ENCODE peak calls at places on chromosomes 16 and 17, in four cellular contexts. Z is amygdala; J is activated CD4-positive, alpha-beta T cell treated with anti-CD3 and anti-CD28 coated beads, Interleukin-2, amount 50 U/mL, for 1 hour; Q is right lobe of liver. L is an unnamed sample.

GRCh38 chr17:64378890-64379354 is 11.7 kb downstream of the PECAM1 start:
- DNase-seq in Q (no peak), J (no peak), Z (no peak), L (no peak)

GRCh38 chr17:78783711-78784396 is 1.8 kb upstream of the CYTH1 start:
- DNase-seq in Q (no peak), Z (no peak), J (no peak), L (no peak)

GRCh38 chr16:85164838-85165516 is 52.7 kb upstream of the CIBAR2 start:
- DNase-seq in J (no peak), Q (no peak), Z (no peak), L (peak)

GRCh38 chr17:76024353-76024752 is 2.8 kb downstream of the EVPL start:
- DNase-seq in Q (no peak), J (no peak), Z (no peak), L (no peak)

GRCh38 chr16:89375021-89375420 is 115.3 kb downstream of the ANKRD11 start:
- DNase-seq in Q (no peak), J (no peak), Z (no peak), L (no peak)

GRCh38 chr16:87123356-87124001 is 193.7 kb downstream of the C16orf95 start:
- DNase-seq in Z (no peak), Q (no peak), J (no peak), L (no peak)

GRCh38 chr17:77459018-77459755 is 318.4 kb downstream of the SEC14L1 start:
- DNase-seq in J (no peak), Q (no peak), Z (no peak), L (no peak)

GRCh38 chr17:6392609-6393367 is 42.1 kb downstream of the AIPL1 start:
- DNase-seq in J (no peak), Z (no peak), Q (no peak), L (no peak)

GRCh38 chr16:77584205-77584859 is 138.0 kb upstream of the NUDT7 start:
- DNase-seq in Z (no peak), J (peak), Q (no peak), L (no peak)

GRCh38 chr16:77581706-77582105 is 140.6 kb upstream of the NUDT7 start:
- DNase-seq in Q (no peak), J (no peak), Z (no peak), L (no peak)

GRCh38 chr16:68754117-68754792 is 17.2 kb downstream of the CDH1 start:
- DNase-seq in Z (no peak), Q (no peak), J (no peak), L (no peak)

GRCh38 chr17:20026960-20027359 is 17.8 kb downstream of the SPECC1 start:
- DNase-seq in Q (no peak), J (no peak), Z (no peak), L (no peak)

GRCh38 chr17:74711058-74711824 is 1.5 kb downstream of the CD300LF start:
- DNase-seq in Q (no peak), J (no peak), Z (no peak), L (no peak)

GRCh38 chr17:29163563-29163962 is 16.6 kb downstream of the MYO18A start:
- DNase-seq in Q (no peak), J (no peak), Z (no peak), L (no peak)

GRCh38 chr17:79513206-79513605 is 97.6 kb downstream of the RBFOX3 start:
- DNase-seq in Z (no peak), J (no peak), Q (no peak), L (no peak)

GRCh38 chr16:72271841-72272240 is 99.9 kb upstream of the PMFBP1 start:
- DNase-seq in Q (no peak), Z (no peak), J (no peak), L (no peak)

GRCh38 chr16:67441289-67441753 is 10.4 kb downstream of the HSD11B2 start:
- DNase-seq in Q (peak), Z (no peak), J (no peak), L (peak)

GRCh38 chr17:28471531-28472342 is 1.7 kb upstream of the SLC13A2 start:
- DNase-seq in Z (no peak), Q (no peak), J (no peak), L (no peak)

GRCh38 chr17:17940451-17940911 is 31.7 kb downstream of the TOM1L2 start:
- DNase-seq in J (no peak), Z (no peak), Q (no peak), L (no peak)

GRCh38 chr17:78675836-78676235 is 98.6 kb upstream of the DNAH17 start:
- DNase-seq in Q (no peak), J (no peak), Z (no peak), L (no peak)